ENCODE peak calls at places on chromosomes 1 and 21, in six cellular contexts. T, M, H, G, P and Z are unnamed samples.

GRCh38 chr1:150165622-150166612 is 16.2 kb downstream of the PLEKHO1 start:
- DNase-seq in T (peak), M (no peak), H (peak), G (no peak), P (peak), Z (peak)

GRCh38 chr1:111476761-111477309 is 3.1 kb downstream of the C1orf162 start:
- DNase-seq in T (no peak), M (no peak), H (no peak), G (no peak), P (no peak), Z (no peak)

GRCh38 chr1:168372857-168373520 is 92.3 kb downstream of the TBX19 start:
- DNase-seq in T (no peak), M (no peak), H (no peak), G (no peak), P (no peak), Z (no peak)

GRCh38 chr1:171636141-171636540 is 14.1 kb downstream of the MYOCOS start:
- DNase-seq in T (no peak), M (no peak), H (no peak), G (no peak), P (peak), Z (no peak)

GRCh38 chr1:111769517-111770146 is 13.9 kb downstream of the DDX20 start:
- DNase-seq in T (peak), M (no peak), H (peak), G (no peak), P (peak), Z (peak)

GRCh38 chr1:193259619-193260018 is 73.2 kb upstream of the B3GALT2 start:
- DNase-seq in T (no peak), M (no peak), H (no peak), G (no peak), P (no peak), Z (no peak)

GRCh38 chr1:208059328-208060017 is 148.5 kb upstream of the CD34 start:
- DNase-seq in T (no peak), M (no peak), H (no peak), G (peak), P (peak), Z (no peak)

GRCh38 chr1:232319518-232319917 is 310.4 kb downstream of the SIPA1L2 start:
- DNase-seq in T (no peak), M (no peak), H (no peak), G (no peak), P (no peak), Z (no peak)

GRCh38 chr1:214475746-214476145 is 75.7 kb downstream of the PTPN14 start:
- DNase-seq in T (no peak), M (no peak), H (no peak), G (no peak), P (no peak), Z (no peak)

GRCh38 chr1:238104752-238105151 is 214.0 kb upstream of the ZP4 start:
- DNase-seq in T (no peak), M (no peak), H (no peak), G (no peak), P (no peak), Z (no peak)

GRCh38 chr1:212315907-212316306 is 30.7 kb downstream of the PPP2R5A start:
- DNase-seq in T (peak), M (no peak), H (no peak), G (no peak), P (peak), Z (peak)

GRCh38 chr1:113576271-113576670 is 183.0 kb downstream of the PHTF1 start:
- DNase-seq in T (no peak), M (no peak), H (no peak), G (no peak), P (no peak), Z (no peak)

GRCh38 chr1:202365092-202365815 is 16.8 kb downstream of the PPP1R12B start:
- DNase-seq in T (peak), M (no peak), H (no peak), G (no peak), P (no peak), Z (no peak)

GRCh38 chr1:166947398-166948043 is 27.8 kb downstream of the ILDR2 start:
- DNase-seq in T (peak), M (peak), H (peak), G (no peak), P (peak), Z (peak)

GRCh38 chr21:16563111-16563510 is 833.3 kb downstream of the USP25 start:
- DNase-seq in T (no peak), M (no peak), H (no peak), G (no peak), P (no peak), Z (no peak)

GRCh38 chr1:153494976-153495535 is 34.6 kb upstream of the S100A7 start:
- DNase-seq in T (peak), M (peak), H (peak), G (peak), P (peak), Z (peak)

GRCh38 chr21:37862536-37862935 is 53.7 kb downstream of the KCNJ6 start:
- DNase-seq in T (no peak), M (no peak), H (peak), G (no peak), P (peak), Z (peak)

GRCh38 chr1:113388621-113389355 is 1.5 kb upstream of the MAGI3 start:
- DNase-seq in T (peak), M (no peak), H (peak), G (no peak), P (peak), Z (no peak)

GRCh38 chr1:4052657-4053056 is 152.6 kb upstream of the C1orf174 start:
- DNase-seq in T (no peak), M (no peak), H (no peak), G (no peak), P (no peak), Z (no peak)

GRCh38 chr1:96360036-96360795 is 361.4 kb upstream of the PTBP2 start:
- DNase-seq in T (peak), M (no peak), H (no peak), G (no peak), P (no peak), Z (no peak)

GRCh38 chr1:16126738-16127515 is 28.9 kb downstream of the EPHA2 start:
- DNase-seq in T (no peak), M (no peak), H (no peak), G (no peak), P (no peak), Z (no peak)

GRCh38 chr1:201020040-201020591 is 3.4 kb downstream of the KIF21B start:
- DNase-seq in T (no peak), M (no peak), H (no peak), G (no peak), P (peak), Z (no peak)

GRCh38 chr1:55235722-55236121 is 20.6 kb upstream of the USP24 start:
- DNase-seq in T (peak), M (no peak), H (peak), G (no peak), P (no peak), Z (no peak)

GRCh38 chr1:68918563-68918962 is 421.7 kb upstream of the DEPDC1 start:
- DNase-seq in T (no peak), M (no peak), H (no peak), G (no peak), P (no peak), Z (no peak)

GRCh38 chr1:236526079-236526478 is 2.3 kb downstream of the LGALS8 start:
- DNase-seq in T (no peak), M (no peak), H (no peak), G (no peak), P (no peak), Z (no peak)

GRCh38 chr1:39321979-39322378 is 117.5 kb downstream of the MACF1 start:
- DNase-seq in T (no peak), M (no peak), H (no peak), G (no peak), P (no peak), Z (no peak)